ENCODE peak calls at places on chromosomes 5 and 9, in six cellular contexts. O is C1 segment of cervical spinal cord, L is NCI-H1092 treated with DMSO at 0.1 percent for 48 hours, V is lung microvascular endothelial cell, I is Right ventricle myocardium inferior, Y is GM18507. H is an unnamed sample.

GRCh38 chr5:38515648-38516047 is 40.8 kb downstream of the LIFR start:
- DNase-seq in L (peak; percentile 32), V (peak; percentile 47), O (no peak), I (no peak), Y (no peak), H (no peak)

GRCh38 chr5:32261198-32261597 is 51.5 kb downstream of the MTMR12 start:
- DNase-seq in O (no peak), L (no peak), V (no peak), Y (no peak), I (no peak), H (no peak)

GRCh38 chr5:151156732-151157402 is 712 bp downstream of the ANXA6 start:
- DNase-seq in O (no peak), I (no peak), L (no peak), Y (no peak), V (peak; percentile 49), H (no peak)

GRCh38 chr5:100779669-100780375 is 123.3 kb downstream of the ST8SIA4 start:
- DNase-seq in L (no peak), V (no peak), Y (no peak), I (peak; percentile 60), O (no peak), H (no peak)

GRCh38 chr5:119393201-119393691 is 37.4 kb downstream of the TNFAIP8 start:
- DNase-seq in I (no peak), V (no peak), L (no peak), Y (no peak), O (no peak), H (no peak)

GRCh38 chr9:90855208-90856000 is 53.8 kb downstream of the SYK start:
- DNase-seq in O (no peak), L (peak; percentile 17), Y (no peak), I (no peak), V (no peak), H (no peak)

GRCh38 chr9:21549251-21549765 is 67.2 kb upstream of the IFNE start:
- DNase-seq in Y (no peak), O (no peak), V (peak; percentile 98), L (no peak), I (no peak), H (no peak)

GRCh38 chr9:113395000-113395861 is 5.9 kb downstream of the ALAD start:
- DNase-seq in V (no peak), I (no peak), Y (no peak), O (no peak), L (no peak), H (no peak)

GRCh38 chr9:6484210-6484609 is 71.2 kb downstream of the UHRF2 start:
- DNase-seq in L (no peak), V (no peak), O (no peak), I (no peak), Y (no peak), H (no peak)

GRCh38 chr5:109697339-109697738 is 7.6 kb downstream of the MAN2A1 start:
- DNase-seq in L (no peak), V (no peak), Y (no peak), I (no peak), O (no peak), H (no peak)

GRCh38 chr5:14906628-14907027 is 35.0 kb upstream of the ANKH start:
- DNase-seq in V (no peak), I (no peak), L (no peak), Y (no peak), O (no peak), H (no peak)

GRCh38 chr5:138282918-138283742 is 8.7 kb upstream of the GFRA3 start:
- DNase-seq in V (peak; percentile 64), L (peak; percentile 17), I (no peak), Y (no peak), O (no peak), H (no peak)

GRCh38 chr9:115191667-115192066 is 73.7 kb upstream of the TNC start:
- DNase-seq in Y (no peak), I (no peak), O (no peak), L (no peak), V (no peak), H (no peak)

GRCh38 chr9:7169717-7170348 is 412.1 kb downstream of the KDM4C start:
- DNase-seq in V (no peak), I (no peak), O (no peak), L (no peak), Y (no peak), H (no peak)

H was measured in DMS79.